ENCODE peak calls at places on chromosomes 7 and 10, in six cellular contexts. Y, J, X, G, H and I are unnamed samples.

GRCh38 chr7:372939-373791 is 83.2 kb downstream of the FOXL3 start:
- DNase-seq in Y (peak), J (peak), X (no peak), G (peak), H (no peak), I (no peak)

GRCh38 chr7:25586513-25586912 is 358.2 kb upstream of the NPVF start:
- DNase-seq in Y (no peak), J (no peak), X (no peak), G (no peak), H (no peak), I (no peak)

GRCh38 chr10:132614431-132615341 is 77.1 kb downstream of the INPP5A start:
- DNase-seq in Y (no peak), J (no peak), X (no peak), G (no peak), H (no peak), I (no peak)

GRCh38 chr10:107413971-107414370 is 249.5 kb upstream of the SORCS1 start:
- DNase-seq in Y (no peak), J (no peak), X (no peak), G (no peak), H (no peak), I (no peak)

GRCh38 chr10:33129181-33129928 is 171.3 kb upstream of the ITGB1 start:
- DNase-seq in Y (no peak), J (no peak), X (no peak), G (no peak), H (peak), I (no peak)

GRCh38 chr10:30228638-30229037 is 120.4 kb downstream of the MTPAP start:
- DNase-seq in Y (no peak), J (no peak), X (no peak), G (no peak), H (no peak), I (no peak)

GRCh38 chr7:156673454-156673853 is 32.9 kb downstream of the RNF32 start:
- DNase-seq in Y (no peak), J (no peak), X (no peak), G (no peak), H (no peak), I (no peak)

GRCh38 chr10:10796061-10796773 is 221.5 kb upstream of the CELF2 start:
- DNase-seq in Y (no peak), J (no peak), X (no peak), G (no peak), H (peak), I (no peak)

GRCh38 chr10:24826022-24826421 is 102.3 kb upstream of the ARHGAP21 start:
- DNase-seq in Y (no peak), J (no peak), X (peak), G (no peak), H (peak), I (no peak)

GRCh38 chr7:42726066-42726785 is 185.6 kb downstream of the C7orf25 start:
- DNase-seq in Y (no peak), J (no peak), X (no peak), G (no peak), H (peak), I (no peak)

GRCh38 chr7:18151419-18151818 is 123.8 kb upstream of the PRPS1L1 start:
- DNase-seq in Y (no peak), J (no peak), X (no peak), G (no peak), H (peak), I (no peak)

GRCh38 chr10:110391541-110391940 is 86.8 kb upstream of the SMNDC1 start:
- DNase-seq in Y (no peak), J (no peak), X (no peak), G (no peak), H (no peak), I (no peak)

GRCh38 chr10:103021897-103022286 is 103.8 kb downstream of the CNNM2 start:
- DNase-seq in Y (no peak), J (no peak), X (no peak), G (no peak), H (peak), I (no peak)

GRCh38 chr10:6558759-6559429 is 21.2 kb downstream of the PRKCQ start:
- DNase-seq in Y (no peak), J (no peak), X (no peak), G (no peak), H (no peak), I (no peak)

GRCh38 chr7:155897758-155898386 is 85.6 kb upstream of the SHH start:
- DNase-seq in Y (peak), J (no peak), X (no peak), G (no peak), H (no peak), I (no peak)

GRCh38 chr10:1121311-1121970 is 65.3 kb downstream of the WDR37 start:
- DNase-seq in Y (no peak), J (no peak), X (no peak), G (no peak), H (no peak), I (no peak)

GRCh38 chr7:106466867-106467266 is 182.1 kb upstream of the NAMPT start:
- DNase-seq in Y (no peak), J (no peak), X (no peak), G (no peak), H (no peak), I (no peak)

GRCh38 chr7:45088821-45089313 is at the start of gene NACAD:
- DNase-seq in Y (peak), J (no peak), X (no peak), G (no peak), H (no peak), I (peak)

GRCh38 chr7:103009466-103010219 is 65.0 kb downstream of the FBXL13 start:
- DNase-seq in Y (no peak), J (no peak), X (no peak), G (no peak), H (no peak), I (no peak)

GRCh38 chr10:34522542-34522941 is 292.6 kb downstream of the PARD3 start:
- DNase-seq in Y (no peak), J (no peak), X (no peak), G (no peak), H (peak), I (peak)

GRCh38 chr7:29866490-29866930 is 60.2 kb downstream of the WIPF3 start:
- DNase-seq in Y (no peak), J (no peak), X (no peak), G (no peak), H (peak), I (no peak)

GRCh38 chr10:61662794-61663259 is at the start of gene CABCOCO1:
- DNase-seq in Y (peak), J (peak), X (no peak), G (peak), H (peak), I (no peak)
- TF ChIP-seq CTCF in Y (no peak), J (no peak), X (no peak), G (peak), H (peak), I (no peak)

GRCh38 chr10:89414879-89415821 is 782 bp downstream of the IFIT5 start:
- DNase-seq in Y (peak), J (peak), X (peak), G (peak), H (peak), I (peak)
- TF ChIP-seq CTCF in Y (no peak), J (no peak), X (no peak), G (no peak), H (no peak), I (no peak)

GRCh38 chr7:159026271-159027047 is 118.2 kb downstream of the VIPR2 start:
- DNase-seq in Y (peak), J (no peak), X (no peak), G (peak), H (no peak), I (no peak)

GRCh38 chr7:159027803-159028455 is 116.7 kb downstream of the VIPR2 start:
- DNase-seq in Y (peak), J (no peak), X (no peak), G (peak), H (no peak), I (no peak)

GRCh38 chr7:159025161-159025779 is 119.4 kb downstream of the VIPR2 start:
- DNase-seq in Y (peak), J (no peak), X (no peak), G (peak), H (no peak), I (no peak)

GRCh38 chr7:159028456-159029401 is 115.9 kb downstream of the VIPR2 start:
- DNase-seq in Y (peak), J (no peak), X (no peak), G (peak), H (no peak), I (no peak)

GRCh38 chr7:159027091-159027802 is 117.4 kb downstream of the VIPR2 start:
- DNase-seq in Y (peak), J (no peak), X (no peak), G (peak), H (no peak), I (no peak)
- TF ChIP-seq CTCF in Y (no peak), J (no peak), X (no peak), G (no peak), H (no peak), I (no peak)

GRCh38 chr10:17098012-17098411 is 31.6 kb downstream of the CUBN start:
- DNase-seq in Y (no peak), J (no peak), X (no peak), G (no peak), H (no peak), I (no peak)
- TF ChIP-seq CTCF in Y (no peak), J (no peak), X (no peak), G (no peak), H (no peak), I (no peak)

DNA sequence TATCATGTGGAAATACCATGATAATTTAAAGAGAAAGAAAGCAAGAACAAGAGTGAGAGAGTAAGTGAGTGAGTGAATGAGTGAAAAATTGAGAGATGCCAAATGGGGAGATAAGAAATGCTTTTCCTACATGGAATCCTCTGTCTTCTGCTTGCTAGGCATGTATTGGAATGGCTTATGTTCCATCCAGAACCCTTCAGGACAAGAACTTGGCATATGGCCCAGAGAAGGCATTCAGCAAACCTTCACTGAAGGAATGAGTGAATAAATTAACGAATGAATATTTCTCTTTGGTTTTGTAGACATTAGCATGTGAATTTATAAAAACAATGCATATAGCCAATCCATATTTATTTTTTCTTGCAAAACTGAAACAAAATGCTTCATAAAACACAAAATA is 162.2 kb downstream of the LRRTM3 start:
- DNase-seq in Y (no peak), J (no peak), X (no peak), G (no peak), H (peak), I (no peak)
- TF ChIP-seq CTCF in Y (no peak), J (no peak), X (no peak), G (no peak), H (no peak), I (no peak)

GRCh38 chr10:12154516-12154915 is 25.0 kb downstream of the SEC61A2 start:
- DNase-seq in Y (no peak), J (no peak), X (no peak), G (no peak), H (no peak), I (no peak)
- TF ChIP-seq CTCF in Y (no peak), J (no peak), X (no peak), G (no peak), H (no peak), I (no peak)

DNA sequence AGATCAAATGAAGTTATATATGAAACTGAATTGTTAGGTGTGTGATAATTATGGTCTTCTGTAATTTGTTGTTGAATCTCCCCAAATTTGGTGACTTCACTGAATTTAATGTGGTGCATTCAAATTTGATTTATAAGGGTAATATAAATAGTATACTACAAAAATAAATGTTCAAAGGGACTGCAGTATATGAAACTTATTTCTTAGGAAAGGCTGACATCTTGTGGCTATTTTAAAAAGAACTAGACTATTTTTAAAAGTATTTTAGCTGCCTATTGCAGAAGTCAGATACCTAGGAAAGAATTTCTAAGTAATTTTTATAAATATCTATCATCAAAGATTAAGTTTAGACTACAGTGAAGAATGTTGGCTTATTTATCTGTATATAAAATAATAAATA is 36.6 kb downstream of the ATRNL1 start:
- DNase-seq in Y (no peak), J (no peak), X (peak), G (no peak), H (peak), I (peak)
- TF ChIP-seq CTCF in Y (no peak), J (peak), X (peak), G (peak), H (peak), I (peak)

GRCh38 chr10:77927343-77928256 is 1.0 kb upstream of the DLG5 start:
- DNase-seq in Y (no peak), J (no peak), X (no peak), G (no peak), H (no peak), I (no peak)

GRCh38 chr10:77925410-77925794 is 1.2 kb downstream of the DLG5 start:
- DNase-seq in Y (peak), J (no peak), X (no peak), G (no peak), H (peak), I (no peak)

GRCh38 chr10:77926566-77927342 is at the start of gene DLG5:
- DNase-seq in Y (peak), J (peak), X (peak), G (peak), H (peak), I (peak)

GRCh38 chr10:77922551-77923179 is 3.9 kb downstream of the DLG5 start:
- DNase-seq in Y (no peak), J (no peak), X (no peak), G (no peak), H (no peak), I (no peak)

GRCh38 chr10:77925795-77926565 is 575 bp downstream of the DLG5 start:
- DNase-seq in Y (peak), J (peak), X (peak), G (peak), H (peak), I (peak)
- TF ChIP-seq CTCF in Y (no peak), J (no peak), X (peak), G (peak), H (no peak), I (no peak)

GRCh38 chr10:35643976-35644799 is 2.1 kb upstream of the FZD8 start:
- DNase-seq in Y (no peak), J (no peak), X (peak), G (peak), H (no peak), I (peak)

GRCh38 chr10:35643151-35643975 is 1.3 kb upstream of the FZD8 start:
- DNase-seq in Y (peak), J (peak), X (peak), G (peak), H (peak), I (peak)

GRCh38 chr10:35642023-35642792 is at the start of gene FZD8:
- DNase-seq in Y (peak), J (peak), X (peak), G (peak), H (peak), I (peak)

GRCh38 chr10:35641430-35642015 is 573 bp downstream of the FZD8 start:
- DNase-seq in Y (no peak), J (peak), X (peak), G (peak), H (peak), I (peak)

DNA sequence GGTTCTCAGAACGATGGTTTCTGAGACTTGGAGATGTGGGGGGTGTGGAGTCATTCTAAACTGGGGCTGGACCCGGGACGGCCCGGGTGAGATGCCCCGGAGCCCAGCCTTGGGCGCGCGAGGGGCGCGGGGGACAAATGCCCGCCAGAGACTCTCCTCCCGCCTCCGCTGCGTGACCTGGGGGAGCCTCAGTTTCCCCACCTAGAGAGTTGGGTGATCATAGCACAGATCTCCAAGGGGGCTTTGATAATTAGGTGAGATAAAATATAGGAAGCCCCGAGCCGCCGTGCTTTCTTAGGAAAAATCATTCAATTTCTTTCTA is 658 bp upstream of the FZD8 start:
- DNase-seq in Y (no peak), J (no peak), X (no peak), G (no peak), H (no peak), I (no peak)
- TF ChIP-seq CTCF in Y (no peak), J (no peak), X (no peak), G (no peak), H (no peak), I (no peak)